ENCODE peak calls at places on chromosomes 4 and X, in six cellular contexts. R is body of pancreas; I is A549; W is brain microvascular endothelial cell; F is CD8-positive, alpha-beta T cell; M is fibroblast of lung. D is an unnamed sample.

GRCh38 chr4:128384091-128384520 is 96.5 kb upstream of the PGRMC2 start:
- DNase-seq in W (peak; percentile 67), I (no peak), M (peak; percentile 89), R (no peak), F (no peak), D (no peak)

GRCh38 chrX:25968920-25969319 is 169.2 kb upstream of the MAGEB18 start:
- DNase-seq in I (no peak), W (no peak), F (no peak), R (peak; percentile 53), M (peak; percentile 0), D (no peak)

GRCh38 chrX:95885074-95885473 is 799.6 kb upstream of the DIAPH2 start:
- DNase-seq in M (peak; percentile 23), F (no peak), I (no peak), W (peak; percentile 36), R (no peak), D (peak; percentile 29)

GRCh38 chrX:46788902-46789301 is 30.0 kb upstream of the SLC9A7 start:
- DNase-seq in R (no peak), W (peak; percentile 37), I (no peak), F (no peak), M (peak; percentile 86), D (no peak)

GRCh38 chr4:31235961-31236360 is 515.8 kb downstream of the PCDH7 start:
- DNase-seq in I (no peak), R (no peak), M (no peak), F (no peak), W (no peak), D (no peak)

GRCh38 chrX:14039344-14039743 is 9.7 kb upstream of the GEMIN8 start:
- DNase-seq in I (no peak), M (peak; percentile 10), W (peak; percentile 53), R (peak; percentile 74), F (peak; percentile 57), D (no peak)

GRCh38 chr4:2754848-2755820 is 1.0 kb downstream of the TNIP2 start:
- DNase-seq in M (no peak), R (no peak), I (no peak), F (no peak), W (no peak), D (no peak)

GRCh38 chrX:109049903-109050302 is 313.5 kb upstream of the IRS4 start:
- DNase-seq in W (no peak), R (no peak), I (no peak), F (no peak), M (no peak), D (no peak)

GRCh38 chrX:79161655-79162054 is 17.2 kb downstream of the GPR174 start:
- DNase-seq in F (peak; percentile 43), M (no peak), R (no peak), W (no peak), I (no peak), D (no peak)

GRCh38 chr4:184450045-184450444 is 24.3 kb downstream of the IRF2 start:
- DNase-seq in I (no peak), R (no peak), W (peak; percentile 25), F (no peak), M (peak; percentile 75), D (no peak)

GRCh38 chrX:39501822-39502221 is 595.9 kb downstream of the BCOR start:
- DNase-seq in M (no peak), F (no peak), I (no peak), W (no peak), R (no peak), D (no peak)

GRCh38 chrX:19776753-19777152 is 110.6 kb downstream of the SH3KBP1 start:
- DNase-seq in F (peak; percentile 30), W (no peak), M (no peak), R (no peak), I (no peak), D (no peak)

GRCh38 chrX:110021180-110022022 is 18.5 kb downstream of the TMEM164 start:
- DNase-seq in R (no peak), F (no peak), W (peak; percentile 12), M (peak; percentile 88), I (no peak), D (no peak)

GRCh38 chrX:15471016-15471415 is 22.1 kb downstream of the PIR start:
- DNase-seq in F (peak; percentile 40), M (peak; percentile 57), I (peak; percentile 19), R (peak; percentile 75), W (peak; percentile 68), D (no peak)

GRCh38 chrX:120087289-120088017 is 10.0 kb upstream of the RHOXF2B start:
- DNase-seq in R (no peak), M (no peak), W (no peak), F (no peak), I (no peak), D (no peak)

GRCh38 chrX:153867671-153868070 is 18.3 kb downstream of the L1CAM start:
- DNase-seq in R (no peak), W (no peak), F (no peak), I (no peak), M (no peak), D (no peak)

GRCh38 chrX:64977051-64977450 is 801 bp upstream of the ZC4H2 start:
- DNase-seq in F (no peak), R (no peak), M (no peak), I (no peak), W (no peak), D (no peak)

GRCh38 chrX:64975989-64976672 is at the start of gene ZC4H2:
- DNase-seq in I (peak; percentile 48), F (peak; percentile 60), R (peak; percentile 83), M (peak; percentile 80), W (peak; percentile 82), D (peak; percentile 34)

GRCh38 chrX:64977830-64978229 is 1.6 kb upstream of the ZC4H2 start:
- DNase-seq in F (no peak), M (peak; percentile 3), I (no peak), R (no peak), W (no peak), D (peak; percentile 43)

GRCh38 chrX:64976673-64977040 is 407 bp upstream of the ZC4H2 start:
- DNase-seq in M (no peak), W (no peak), F (no peak), R (no peak), I (no peak), D (no peak)

GRCh38 chrX:64975491-64975890 is 759 bp downstream of the ZC4H2 start:
- DNase-seq in R (peak; percentile 44), F (peak; percentile 13), M (peak; percentile 10), I (peak; percentile 24), W (peak; percentile 2), D (no peak)
- H3K27ac ChIP-seq in R (no peak overlapping the region), F (no peak overlapping the region), M (peak overlapping the region; percentile 20), I (no peak overlapping the region), W (no peak overlapping the region), D (no peak overlapping the region)

GRCh38 chr4:145044341-145044740 is 53.7 kb downstream of the ANAPC10 start:
- DNase-seq in W (peak; percentile 53), I (no peak), M (peak; percentile 79), F (no peak), R (no peak), D (no peak)

GRCh38 chr4:145045180-145045579 is 52.8 kb downstream of the ANAPC10 start:
- DNase-seq in M (no peak), W (no peak), F (no peak), I (no peak), R (no peak), D (no peak)

GRCh38 chr4:145041378-145041777 is 56.6 kb downstream of the ANAPC10 start:
- DNase-seq in M (no peak), I (no peak), F (no peak), W (no peak), R (no peak), D (no peak)

GRCh38 chr4:145042601-145043000 is 55.4 kb downstream of the ANAPC10 start:
- DNase-seq in F (no peak), R (no peak), I (no peak), M (peak; percentile 37), W (no peak), D (no peak)

DNA sequence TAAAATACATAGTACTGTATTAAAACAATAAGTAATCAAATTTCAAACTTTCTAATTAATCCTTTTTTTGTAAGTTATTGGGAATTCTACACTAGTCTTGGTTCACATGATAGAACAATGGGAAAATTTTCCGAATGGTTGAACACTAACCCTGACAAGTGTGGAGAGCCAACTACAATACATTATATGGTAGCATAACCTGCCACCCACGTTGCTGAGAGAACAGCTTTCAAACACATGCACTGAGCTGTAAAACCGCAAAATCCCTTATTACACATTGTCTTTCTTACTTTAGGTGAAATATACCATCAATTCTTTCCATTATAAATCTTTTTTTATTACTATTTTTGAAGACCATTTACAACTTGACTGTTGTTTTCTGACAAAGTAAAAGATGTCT is 54.7 kb downstream of the ANAPC10 start:
- DNase-seq in F (no peak), I (no peak), R (no peak), W (no peak), M (peak; percentile 87), D (no peak)
- H3K27ac ChIP-seq in F (no peak overlapping the region), I (no peak overlapping the region), R (no peak overlapping the region), W (no peak overlapping the region), M (no peak overlapping the region), D (no peak overlapping the region)

GRCh38 chr4:186775867-186776266 is 52.2 kb upstream of the FAT1 start:
- DNase-seq in R (no peak), M (no peak), F (no peak), I (no peak), W (no peak), D (no peak)

GRCh38 chr4:186780291-186781031 is 56.8 kb upstream of the FAT1 start:
- DNase-seq in R (no peak), I (no peak), M (no peak), F (no peak), W (no peak), D (no peak)

GRCh38 chr4:186778134-186778533 is 54.5 kb upstream of the FAT1 start:
- DNase-seq in M (no peak), R (no peak), I (no peak), W (no peak), F (no peak), D (no peak)

GRCh38 chr4:186782302-186782701 is 58.6 kb upstream of the FAT1 start:
- DNase-seq in R (no peak), F (no peak), W (no peak), I (no peak), M (no peak), D (no peak)

DNA sequence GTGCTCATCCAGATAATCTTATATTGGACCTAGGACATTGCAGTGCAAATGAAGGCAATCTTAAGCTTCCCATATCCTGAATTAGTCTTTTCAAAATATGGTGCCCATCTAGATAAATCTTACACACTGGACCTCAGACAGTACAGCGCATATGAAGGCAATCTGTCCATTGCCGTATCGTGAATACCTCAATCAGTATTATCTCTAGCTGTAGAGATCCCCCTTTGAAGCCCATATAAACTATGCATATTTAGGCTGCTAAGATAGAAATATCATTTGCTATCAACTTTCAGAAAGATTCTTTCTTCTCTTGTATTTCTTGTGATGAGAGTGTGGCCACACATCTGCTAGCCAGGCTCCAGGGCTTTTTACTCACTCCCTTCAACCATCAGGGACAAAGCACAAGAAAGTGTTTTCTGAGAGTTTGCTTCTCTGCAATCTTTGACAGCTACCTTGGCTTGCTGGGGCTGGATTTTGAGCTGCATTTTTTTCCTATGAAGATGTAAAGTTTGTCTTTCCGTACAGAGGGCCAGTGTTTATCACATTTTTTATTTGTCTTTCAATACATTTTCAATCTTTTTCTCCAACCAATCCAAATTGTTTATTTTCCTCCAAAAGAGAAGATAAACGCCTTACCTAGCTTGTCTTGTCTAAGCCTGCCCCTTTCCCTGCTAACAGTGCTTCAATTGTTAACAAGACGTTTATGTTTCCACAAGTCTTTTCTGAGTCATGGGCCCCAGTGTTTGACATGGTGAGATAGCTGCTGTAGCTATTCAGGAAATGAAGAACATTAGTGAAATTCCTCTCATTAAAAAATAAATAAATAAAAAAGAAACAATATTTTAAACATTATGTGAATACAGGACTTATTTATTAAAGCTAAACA is 57.6 kb upstream of the FAT1 start:
- DNase-seq in F (no peak), R (peak; percentile 19), W (peak; percentile 87), M (peak; percentile 88), I (peak; percentile 6), D (peak; percentile 80)
- H3K27ac ChIP-seq in F (no peak overlapping the region), R (no peak overlapping the region), W (peak overlapping the region; percentile 74), M (no peak overlapping the region), I (peak overlapping the region; percentile 34), D (peak overlapping the region; percentile 78)

GRCh38 chr4:14863420-14864364 is 138.6 kb upstream of the CPEB2 start:
- DNase-seq in I (no peak), R (no peak), W (no peak), F (no peak), M (no peak), D (no peak)
- H3K27ac ChIP-seq in I (no peak overlapping the region), R (no peak overlapping the region), W (no peak overlapping the region), F (no peak overlapping the region), M (no peak overlapping the region), D (no peak overlapping the region)

D was measured in epithelial cell of prostate.